ENCODE peak calls at places on chromosomes 3 and 15, in four cellular contexts. One of them, this sample, is unnamed.
A peak's percentile ranks its signal among the peaks of the same experiment; 100 is the strongest.

GRCh38 chr15:80743189-80743833 is 35.9 kb upstream of the CEMIP start:
- DNase-seq in naive B cell: no peak
- DNase-seq in choroid plexus epithelial cell: peak; percentile 62
- DNase-seq in GM04503: no peak
- DNase-seq in this sample: peak; percentile 27

GRCh38 chr15:28043625-28044520 is 55.2 kb downstream of the OCA2 start:
- DNase-seq in naive B cell: no peak
- DNase-seq in choroid plexus epithelial cell: no peak
- DNase-seq in GM04503: no peak
- DNase-seq in this sample: no peak

GRCh38 chr3:169389211-169389924 is 274.1 kb downstream of the MECOM start:
- DNase-seq in naive B cell: no peak
- DNase-seq in choroid plexus epithelial cell: no peak
- DNase-seq in GM04503: no peak
- DNase-seq in this sample: no peak

GRCh38 chr3:97956051-97956450 is 16.2 kb downstream of the RIOX2 start:
- DNase-seq in naive B cell: no peak
- DNase-seq in choroid plexus epithelial cell: no peak
- DNase-seq in GM04503: no peak
- DNase-seq in this sample: no peak

GRCh38 chr3:98986073-98986472 is 84.6 kb upstream of the DCBLD2 start:
- DNase-seq in naive B cell: no peak
- DNase-seq in choroid plexus epithelial cell: peak; percentile 98
- DNase-seq in GM04503: peak; percentile 89
- DNase-seq in this sample: no peak

GRCh38 chr15:99431661-99432091 is 134.1 kb upstream of the MEF2A start:
- DNase-seq in naive B cell: no peak
- DNase-seq in choroid plexus epithelial cell: no peak
- DNase-seq in GM04503: no peak
- DNase-seq in this sample: no peak

GRCh38 chr3:196179380-196180308 is 31.6 kb downstream of the ZDHHC19 start:
- DNase-seq in naive B cell: peak; percentile 71
- DNase-seq in choroid plexus epithelial cell: peak; percentile 36
- DNase-seq in GM04503: no peak
- DNase-seq in this sample: no peak

GRCh38 chr3:140610544-140610943 is 67.3 kb upstream of the TRIM42 start:
- DNase-seq in naive B cell: no peak
- DNase-seq in choroid plexus epithelial cell: peak; percentile 37
- DNase-seq in GM04503: no peak
- DNase-seq in this sample: no peak

GRCh38 chr15:39666671-39667070 is 85.8 kb downstream of the THBS1 start:
- DNase-seq in naive B cell: no peak
- DNase-seq in choroid plexus epithelial cell: peak; percentile 80
- DNase-seq in GM04503: no peak
- DNase-seq in this sample: no peak

GRCh38 chr15:73686781-73687256 is 2.6 kb downstream of the CD276 start:
- DNase-seq in naive B cell: no peak
- DNase-seq in choroid plexus epithelial cell: peak; percentile 85
- DNase-seq in GM04503: no peak
- DNase-seq in this sample: no peak

GRCh38 chr3:161914703-161915102 is 418.1 kb downstream of the OTOL1 start:
- DNase-seq in naive B cell: no peak
- DNase-seq in choroid plexus epithelial cell: peak; percentile 89
- DNase-seq in GM04503: no peak
- DNase-seq in this sample: no peak

GRCh38 chr3:63937661-63938651 is 25.8 kb upstream of the SCAANT1 start:
- DNase-seq in naive B cell: no peak
- DNase-seq in choroid plexus epithelial cell: no peak
- DNase-seq in GM04503: no peak
- DNase-seq in this sample: peak; percentile 60

This sample was measured in prostate gland.